ENCODE peak calls at places on chromosomes 4 and X, in ten cellular contexts. S is mucosa of gallbladder; W is EH; D is NCI-H1417; L is GM23338; Y is left cardiac atrium; T is HFFc6; B is pons; P is iris pigment epithelial cell; H is stimulated activated CD4-positive, alpha-beta T cell treated with anti-CD3 and anti-CD28 coated beads, Interleukin-12 subunit alpha, Interleukin-12 subunit beta, amount 100 ng/mL, for 24 hours. J is an unnamed sample.

GRCh38 chr4:112860731-112861377 is 188.6 kb upstream of the ANK2 start:
- DNase-seq in S (no peak), W (no peak), D (no peak), L (peak; percentile 47), Y (no peak), T (no peak), B (peak; percentile 72), P (no peak), H (no peak), J (peak; percentile 35)

GRCh38 chr4:1623390-1623789 is 60.7 kb downstream of the FAM53A start:
- DNase-seq in S (no peak), W (no peak), D (no peak), L (no peak), Y (no peak), T (no peak), B (no peak), P (no peak), H (no peak), J (no peak)

GRCh38 chr4:123230061-123230460 is 166.5 kb upstream of the SPRY1 start:
- DNase-seq in S (no peak), W (no peak), D (no peak), L (no peak), Y (no peak), T (no peak), B (no peak), P (no peak), H (no peak), J (no peak)

GRCh38 chrX:47384502-47384901 is 14.1 kb downstream of the ZNF157 start:
- DNase-seq in S (peak; percentile 72), W (peak; percentile 56), D (peak; percentile 92), L (peak; percentile 85), Y (peak; percentile 52), T (peak; percentile 37), B (peak; percentile 80), P (peak; percentile 55), H (peak; percentile 33), J (peak; percentile 25)

GRCh38 chrX:150544222-150544787 is 24.1 kb upstream of the MTM1 start:
- DNase-seq in S (no peak), W (peak; percentile 15), D (no peak), L (peak; percentile 65), Y (no peak), T (peak; percentile 9), B (no peak), P (no peak), H (no peak), J (no peak)

GRCh38 chrX:37380920-37381319 is 31.8 kb downstream of the PRRG1 start:
- DNase-seq in S (peak; percentile 32), W (peak; percentile 57), D (no peak), L (no peak), Y (no peak), T (peak; percentile 54), B (peak; percentile 2), P (peak; percentile 86), H (no peak), J (no peak)

GRCh38 chr4:105594094-105595010 is 41.9 kb downstream of the ARHGEF38 start:
- DNase-seq in S (no peak), W (no peak), D (no peak), L (no peak), Y (no peak), T (no peak), B (no peak), P (no peak), H (no peak), J (no peak)

GRCh38 chr4:139142980-139143379 is 34.0 kb downstream of the ELF2 start:
- DNase-seq in S (no peak), W (no peak), D (no peak), L (no peak), Y (no peak), T (no peak), B (peak; percentile 22), P (no peak), H (no peak), J (no peak)

GRCh38 chr4:51842167-51842553 is 793 bp upstream of the DCUN1D4 start:
- DNase-seq in S (no peak), W (no peak), D (no peak), L (no peak), Y (peak; percentile 50), T (peak; percentile 3), B (no peak), P (peak; percentile 40), H (no peak), J (no peak)

GRCh38 chr4:153790962-153791551 is 2.2 kb upstream of the SFRP2 start:
- DNase-seq in S (no peak), W (no peak), D (peak; percentile 63), L (peak; percentile 88), Y (peak; percentile 55), T (no peak), B (no peak), P (no peak), H (no peak), J (no peak)

GRCh38 chrX:145630806-145631435 is 186.7 kb upstream of the SLITRK2 start:
- DNase-seq in S (no peak), W (no peak), D (no peak), L (no peak), Y (no peak), T (no peak), B (no peak), P (no peak), H (no peak), J (no peak)

GRCh38 chrX:12922600-12922919 is 16.1 kb downstream of the TLR8 start:
- DNase-seq in S (no peak), W (no peak), D (no peak), L (no peak), Y (no peak), T (no peak), B (no peak), P (no peak), H (no peak), J (no peak)

GRCh38 chr4:158750379-158750778 is 18.4 kb upstream of the FNIP2 start:
- DNase-seq in S (no peak), W (peak; percentile 96), D (no peak), L (no peak), Y (no peak), T (peak; percentile 81), B (no peak), P (peak; percentile 83), H (no peak), J (peak; percentile 50)